ENCODE peak calls at places on chromosomes 4 and X, in nine cellular contexts. R, D, S, G, T, W, O, A and C are unnamed samples.
A peak's percentile ranks its signal among the peaks of the same experiment; 100 is the strongest.

GRCh38 chr4:39151120-39151713 is 31.1 kb upstream of the WDR19 start:
- DNase-seq in R (no peak), O (no peak), G (no peak), S (no peak), T (no peak), W (no peak), A (no peak), D (no peak), C (no peak)

GRCh38 chrX:148389629-148390028 is 110.8 kb upstream of the AFF2 start:
- DNase-seq in A (no peak), S (no peak), W (no peak), D (no peak), R (no peak), T (no peak), O (no peak), G (no peak), C (no peak)

GRCh38 chr4:154989511-154989910 is 208.4 kb downstream of the RBM46 start:
- DNase-seq in S (no peak), G (no peak), A (no peak), D (no peak), R (no peak), W (no peak), T (no peak), O (no peak), C (no peak)

GRCh38 chr4:40418430-40419230 is 83.5 kb downstream of the CHRNA9 start:
- DNase-seq in G (no peak), S (no peak), W (no peak), R (no peak), T (no peak), O (peak; percentile 68), A (no peak), D (no peak), C (peak; percentile 65)

GRCh38 chr4:183468210-183469095 is 24.0 kb downstream of the CDKN2AIP start:
- DNase-seq in G (no peak), W (no peak), A (no peak), O (no peak), R (no peak), D (no peak), T (no peak), S (no peak), C (no peak)

GRCh38 chr4:111652986-111653385 is 492.3 kb upstream of the FAM241A start:
- DNase-seq in W (no peak), S (no peak), O (no peak), D (no peak), R (no peak), A (no peak), T (no peak), G (no peak), C (no peak)

GRCh38 chr4:21769404-21770147 is 179.0 kb downstream of the KCNIP4 start:
- DNase-seq in W (no peak), T (peak; percentile 64), O (no peak), G (no peak), S (no peak), D (no peak), A (no peak), R (no peak), C (no peak)

GRCh38 chr4:184262901-184263300 is 45.2 kb upstream of the ENPP6 start:
- DNase-seq in R (no peak), S (no peak), O (no peak), A (peak; percentile 4), D (no peak), W (no peak), T (no peak), G (no peak), C (no peak)

GRCh38 chrX:123425904-123426303 is 241.8 kb downstream of the GRIA3 start:
- DNase-seq in W (peak; percentile 23), A (no peak), S (no peak), R (no peak), T (no peak), O (no peak), G (no peak), D (no peak), C (no peak)

GRCh38 chr4:133147922-133148689 is 988 bp upstream of the PCDH10 start:
- DNase-seq in G (peak; percentile 66), T (no peak), D (no peak), S (peak; percentile 64), R (peak; percentile 67), O (no peak), A (no peak), W (no peak), C (no peak)

GRCh38 chrX:99301990-99302389 is 1108.1 kb downstream of the PCDH19 start:
- DNase-seq in G (no peak), O (no peak), R (no peak), A (no peak), T (no peak), W (no peak), D (no peak), S (no peak), C (no peak)

GRCh38 chr4:2866160-2866861 is 22.7 kb downstream of the ADD1 start:
- DNase-seq in D (no peak), S (no peak), G (no peak), A (no peak), T (no peak), O (no peak), W (no peak), R (no peak), C (no peak)

GRCh38 chrX:16712116-16712824 is at the start of gene CTPS2:
- DNase-seq in W (peak; percentile 52), O (peak; percentile 57), D (peak; percentile 69), G (peak; percentile 88), A (peak; percentile 74), R (peak; percentile 85), S (peak; percentile 85), T (peak; percentile 49), C (peak; percentile 65)

GRCh38 chr4:132859929-132860328 is 289.2 kb upstream of the PCDH10 start:
- DNase-seq in O (no peak), G (no peak), W (no peak), D (no peak), A (no peak), T (no peak), R (no peak), S (no peak), C (no peak)

GRCh38 chr4:93788712-93789111 is 39.8 kb upstream of the ATOH1 start:
- DNase-seq in D (no peak), R (no peak), S (no peak), A (no peak), O (no peak), W (no peak), T (peak; percentile 32), G (no peak), C (peak; percentile 15)

GRCh38 chrX:130413415-130413814 is 11.6 kb downstream of the RBMX2 start:
- DNase-seq in O (no peak), T (no peak), A (no peak), S (no peak), R (no peak), D (no peak), G (no peak), W (peak; percentile 21), C (no peak)

GRCh38 chr4:3307891-3308575 is 15.2 kb downstream of the RGS12 start:
- DNase-seq in S (peak; percentile 54), T (no peak), G (peak; percentile 72), A (no peak), O (no peak), W (no peak), D (no peak), R (peak; percentile 57), C (no peak)

DNA sequence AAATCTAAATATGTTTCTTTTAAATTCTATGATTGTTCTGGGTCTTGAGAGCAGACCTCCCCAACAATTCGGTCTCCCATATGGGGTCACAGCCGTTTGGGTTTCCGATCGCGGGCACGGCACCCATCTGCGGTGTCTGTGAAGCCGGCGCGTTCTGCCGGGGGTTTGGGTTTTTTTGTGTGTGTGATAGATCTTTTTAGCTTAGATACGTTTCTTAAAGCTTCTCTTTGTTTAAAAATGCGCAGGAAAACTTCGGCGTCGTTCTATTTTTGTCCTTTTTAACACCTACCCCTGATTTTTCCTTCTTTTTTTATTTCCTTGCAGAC is 34.2 kb downstream of the TBC1D14 start:
- DNase-seq in O (no peak), G (no peak), T (no peak), S (no peak), D (no peak), W (no peak), R (no peak), A (no peak), C (no peak)
- H3K4me3 ChIP-seq in O (no peak overlapping the region), G (no peak overlapping the region), T (no peak overlapping the region), S (no peak overlapping the region), D (no peak overlapping the region), W (no peak overlapping the region), R (no peak overlapping the region), A (no peak overlapping the region), C (no peak overlapping the region)

DNA sequence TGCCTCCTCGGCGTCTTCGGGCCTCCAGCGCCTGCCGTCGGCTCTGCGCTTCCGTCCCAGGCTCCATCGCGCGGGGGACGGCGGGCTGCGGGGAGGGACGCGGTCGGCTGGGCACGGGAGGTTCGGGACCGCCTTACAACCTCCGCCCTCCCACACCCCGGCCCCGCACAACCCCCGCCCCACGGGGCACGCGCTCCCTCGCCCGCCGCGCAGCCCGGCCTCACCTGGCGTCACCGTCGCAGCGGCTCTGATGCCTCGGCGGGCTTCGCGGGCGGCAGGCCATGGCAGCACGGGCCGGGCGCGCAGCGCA is 258 bp downstream of the SLBP start:
- DNase-seq in R (no peak), A (no peak), G (no peak), O (no peak), S (no peak), D (no peak), W (no peak), T (no peak), C (no peak)
- H3K4me1 ChIP-seq in R (peaks cover 41% of the 10 kb centered on the region), A (peaks cover 22% of the 10 kb centered on the region), G (peaks cover 37% of the 10 kb centered on the region), O (peaks cover 20% of the 10 kb centered on the region), S (peaks cover 42% of the 10 kb centered on the region), D (peaks cover 33% of the 10 kb centered on the region), W (no peaks in the 10 kb centered on the region), T (peaks cover 20% of the 10 kb centered on the region), C (peaks cover 29% of the 10 kb centered on the region)

DNA sequence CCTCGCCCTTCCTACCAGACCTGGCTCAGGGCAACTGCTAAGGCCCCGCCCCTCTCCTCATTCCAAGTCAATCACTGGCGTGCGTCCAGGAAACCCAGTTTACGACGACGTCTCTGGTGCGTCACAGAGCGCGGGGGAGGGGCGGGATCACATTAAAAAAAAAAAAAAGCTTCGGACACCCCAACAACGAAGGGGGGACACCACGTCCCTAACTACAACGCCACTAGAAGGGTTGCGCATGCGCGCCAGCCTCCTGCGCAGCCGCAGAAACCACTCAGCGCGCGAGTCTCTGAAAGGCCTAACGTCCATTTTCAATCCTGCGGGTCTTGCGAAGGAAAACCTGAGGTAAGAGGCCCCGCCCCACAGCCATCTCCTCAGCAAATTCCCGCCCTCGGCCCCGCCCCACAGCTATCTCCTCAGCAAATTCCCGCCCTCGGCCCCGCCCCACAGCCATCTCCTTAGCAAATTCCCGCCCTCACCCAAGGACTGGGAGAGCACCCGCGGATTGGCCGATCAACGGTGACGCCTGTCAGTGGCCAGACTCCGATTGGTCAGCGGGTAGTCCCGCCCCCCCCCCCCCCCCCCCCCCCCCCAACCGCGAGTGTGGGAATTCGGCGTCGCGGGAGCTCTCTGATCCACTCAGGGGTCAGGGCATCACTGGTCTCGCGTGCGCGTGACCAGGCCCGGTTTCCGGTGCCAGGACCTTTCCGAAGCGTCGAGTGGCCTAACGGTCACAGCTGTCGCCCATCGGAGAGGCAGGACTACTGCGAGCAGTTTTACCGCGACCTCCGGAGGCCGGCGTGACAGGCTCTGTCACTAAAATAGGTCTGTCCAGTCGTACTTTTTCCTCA is at the start of gene SCML1:
- DNase-seq in S (peak; percentile 98), D (peak; percentile 98), R (peak; percentile 99), G (peak; percentile 98), T (peak; percentile 94), O (peak; percentile 97), W (peak; percentile 99), A (peak; percentile 96), C (peak; percentile 97)
- H3K4me3 ChIP-seq in S (peak within 1 kb of the TSS; percentile 66), D (peak within 1 kb of the TSS; percentile 34), R (peak within 1 kb of the TSS; percentile 61), G (peak within 1 kb of the TSS; percentile 62), T (peak within 1 kb of the TSS; percentile 94), O (peak within 1 kb of the TSS; percentile 41), W (peak within 1 kb of the TSS; percentile 48), A (peak within 1 kb of the TSS; percentile 22), C (peak within 1 kb of the TSS; percentile 78)

GRCh38 chrX:112356031-112356430 is 273.5 kb upstream of the TRPC5 start:
- DNase-seq in R (no peak), G (no peak), S (no peak), W (no peak), O (no peak), T (no peak), D (no peak), A (no peak), C (no peak)
- H3K4me1 ChIP-seq in R (no peaks in the 10 kb centered on the region), G (no peaks in the 10 kb centered on the region), S (no peaks in the 10 kb centered on the region), W (no peaks in the 10 kb centered on the region), O (no peaks in the 10 kb centered on the region), T (no peaks in the 10 kb centered on the region), D (no peaks in the 10 kb centered on the region), A (no peaks in the 10 kb centered on the region), C (no peaks in the 10 kb centered on the region)